ENCODE peak calls at places on chromosomes 1 and 21, in eight cellular contexts. C is heart left ventricle, I is suprapubic skin, O is HepG2, Z is A549, L is spleen, B is tibial nerve, A is ovary. W is an unnamed sample.

GRCh38 chr1:173429517-173430477 is 47.3 kb upstream of the PRDX6 start:
- DNase-seq in C (peak), I (peak), O (peak), Z (peak), L (peak), B (peak), A (peak), W (peak)

GRCh38 chr21:33977721-33978369 is 62.2 kb upstream of the ATP5PO start:
- DNase-seq in C (no peak), I (no peak), O (no peak), Z (no peak), L (no peak), B (no peak), A (no peak), W (no peak)

GRCh38 chr1:221611930-221612777 is 129.7 kb downstream of the DUSP10 start:
- DNase-seq in C (peak), I (peak), O (no peak), Z (peak), L (no peak), B (peak), A (peak), W (peak)

GRCh38 chr1:205920861-205921558 is 22.2 kb downstream of the SLC26A9 start:
- DNase-seq in C (no peak), I (peak), O (no peak), Z (no peak), L (peak), B (no peak), A (no peak), W (no peak)

GRCh38 chr1:185775505-185775904 is 41.3 kb downstream of the HMCN1 start:
- DNase-seq in C (no peak), I (no peak), O (no peak), Z (no peak), L (no peak), B (no peak), A (no peak), W (no peak)

GRCh38 chr1:95007687-95008086 is 65.1 kb downstream of the ALG14 start:
- DNase-seq in C (no peak), I (no peak), O (no peak), Z (no peak), L (no peak), B (no peak), A (no peak), W (no peak)

GRCh38 chr1:58898739-58899580 is 115.1 kb upstream of the JUN start:
- DNase-seq in C (peak), I (no peak), O (peak), Z (no peak), L (peak), B (no peak), A (peak), W (no peak)

GRCh38 chr1:41073971-41074370 is 52.4 kb upstream of the SLFNL1 start:
- DNase-seq in C (no peak), I (no peak), O (no peak), Z (no peak), L (no peak), B (no peak), A (no peak), W (no peak)

GRCh38 chr1:110765640-110766335 is 91.0 kb upstream of the KCNA3 start:
- DNase-seq in C (no peak), I (no peak), O (peak), Z (peak), L (no peak), B (peak), A (no peak), W (no peak)

GRCh38 chr1:183023146-183023600 is at the start of gene LAMC1:
- DNase-seq in C (peak), I (peak), O (peak), Z (peak), L (peak), B (peak), A (peak), W (peak)

GRCh38 chr1:198903203-198903602 is 264.4 kb downstream of the PTPRC start:
- DNase-seq in C (no peak), I (no peak), O (no peak), Z (no peak), L (no peak), B (no peak), A (no peak), W (no peak)

GRCh38 chr1:19239876-19240275 is 11.4 kb downstream of the EMC1 start:
- DNase-seq in C (no peak), I (no peak), O (no peak), Z (no peak), L (no peak), B (no peak), A (no peak), W (no peak)

GRCh38 chr1:39576016-39576657 is 453 bp downstream of the PABPC4 start:
- DNase-seq in C (peak), I (no peak), O (no peak), Z (no peak), L (peak), B (no peak), A (peak), W (no peak)

GRCh38 chr1:39573736-39574624 is 2.6 kb downstream of the PABPC4 start:
- DNase-seq in C (no peak), I (no peak), O (no peak), Z (no peak), L (no peak), B (no peak), A (no peak), W (no peak)

GRCh38 chr1:39574646-39575045 is 1.9 kb downstream of the PABPC4 start:
- DNase-seq in C (no peak), I (no peak), O (peak), Z (no peak), L (no peak), B (no peak), A (no peak), W (no peak)

GRCh38 chr1:39573097-39573465 is 3.5 kb downstream of the PABPC4 start:
- DNase-seq in C (no peak), I (no peak), O (no peak), Z (no peak), L (no peak), B (no peak), A (no peak), W (no peak)

GRCh38 chr1:39575191-39576015 is 1.2 kb downstream of the PABPC4 start:
- DNase-seq in C (peak), I (peak), O (peak), Z (no peak), L (peak), B (peak), A (peak), W (peak)
- TF ChIP-seq POLR2A in C (no peak), I (no peak), O (peak), Z (no peak), L (no peak), B (no peak), A (no peak), W (no peak)

GRCh38 chr1:67685558-67686271 is 714 bp downstream of the GADD45A start:
- DNase-seq in C (peak), I (peak), O (no peak), Z (no peak), L (peak), B (peak), A (peak), W (peak)

GRCh38 chr1:67684526-67685066 is 405 bp upstream of the GADD45A start:
- DNase-seq in C (no peak), I (no peak), O (no peak), Z (no peak), L (no peak), B (no peak), A (no peak), W (no peak)

GRCh38 chr1:67683736-67684525 is 1.1 kb upstream of the GADD45A start:
- DNase-seq in C (no peak), I (no peak), O (no peak), Z (no peak), L (no peak), B (no peak), A (peak), W (no peak)

GRCh38 chr1:67686272-67687197 is 1.5 kb downstream of the GADD45A start:
- DNase-seq in C (peak), I (peak), O (peak), Z (peak), L (peak), B (peak), A (peak), W (peak)

DNA sequence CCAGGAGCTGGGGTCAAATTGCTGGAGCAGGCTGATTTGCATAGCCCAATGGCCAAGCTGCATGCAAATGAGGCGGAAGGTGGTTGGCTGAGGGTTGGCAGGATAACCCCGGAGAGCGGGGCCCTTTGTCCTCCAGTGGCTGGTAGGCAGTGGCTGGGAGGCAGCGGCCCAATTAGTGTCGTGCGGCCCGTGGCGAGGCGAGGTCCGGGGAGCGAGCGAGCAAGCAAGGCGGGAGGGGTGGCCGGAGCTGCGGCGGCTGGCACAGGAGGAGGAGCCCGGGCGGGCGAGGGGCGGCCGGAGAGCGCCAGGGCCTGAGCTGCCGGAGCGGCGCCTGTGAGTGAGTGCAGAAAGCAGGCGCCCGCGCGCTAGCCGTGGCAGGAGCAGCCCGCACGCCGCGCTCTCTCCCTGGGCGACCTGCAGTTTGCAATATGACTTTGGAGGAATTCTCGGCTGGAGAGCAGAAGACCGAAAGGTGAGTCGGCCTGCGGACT is at the start of gene GADD45A:
- DNase-seq in C (peak), I (peak), O (peak), Z (peak), L (peak), B (peak), A (peak), W (peak)
- TF ChIP-seq POLR2A in C (peak), I (peak), O (peak), Z (peak), L (peak), B (peak), A (peak), W (peak)

DNA sequence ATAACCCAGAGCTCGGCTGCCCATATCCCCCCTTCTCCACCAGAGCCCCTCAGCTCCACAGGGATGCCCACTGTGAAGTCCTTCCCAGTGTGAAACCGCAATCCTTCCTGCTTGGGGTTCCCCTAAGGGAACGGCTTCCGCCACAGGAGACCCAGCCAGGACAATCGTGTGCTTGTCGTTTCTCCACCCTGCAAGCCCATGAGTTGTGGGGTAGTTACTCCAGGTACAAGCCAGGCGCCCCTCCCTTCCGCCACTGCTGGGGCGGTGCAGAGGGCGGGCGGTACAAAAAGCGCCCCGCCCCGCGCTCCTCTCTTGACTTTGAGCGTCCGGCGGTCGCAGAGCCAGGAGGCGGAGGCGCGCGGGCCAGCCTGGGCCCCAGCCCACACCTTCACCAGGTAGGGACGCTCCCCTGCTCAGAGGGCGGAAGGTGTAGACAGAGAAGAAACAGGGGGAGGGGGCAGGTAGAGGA is at the start of gene TINAGL1:
- DNase-seq in C (peak), I (no peak), O (peak), Z (no peak), L (no peak), B (no peak), A (no peak), W (peak)
- TF ChIP-seq POLR2A in C (peak), I (no peak), O (peak), Z (no peak), L (no peak), B (peak), A (peak), W (peak)

GRCh38 chr1:228514421-228514820 is 27.2 kb downstream of the RNF187 start:
- DNase-seq in C (no peak), I (no peak), O (no peak), Z (no peak), L (no peak), B (no peak), A (no peak), W (no peak)
- TF ChIP-seq POLR2A in C (no peak), I (no peak), O (no peak), Z (no peak), L (no peak), B (no peak), A (no peak), W (no peak)

GRCh38 chr1:46132529-46133180 is at the start of gene PIK3R3:
- DNase-seq in C (peak), I (peak), O (peak), Z (peak), L (peak), B (peak), A (peak), W (peak)
- TF ChIP-seq POLR2A in C (peak), I (peak), O (peak), Z (peak), L (peak), B (peak), A (peak), W (peak)

GRCh38 chr1:206982216-206982615 is 12.0 kb upstream of the FCAMR start:
- DNase-seq in C (no peak), I (no peak), O (peak), Z (peak), L (no peak), B (peak), A (no peak), W (no peak)
- TF ChIP-seq POLR2A in C (no peak), I (no peak), O (no peak), Z (no peak), L (no peak), B (no peak), A (no peak), W (no peak)

DNA sequence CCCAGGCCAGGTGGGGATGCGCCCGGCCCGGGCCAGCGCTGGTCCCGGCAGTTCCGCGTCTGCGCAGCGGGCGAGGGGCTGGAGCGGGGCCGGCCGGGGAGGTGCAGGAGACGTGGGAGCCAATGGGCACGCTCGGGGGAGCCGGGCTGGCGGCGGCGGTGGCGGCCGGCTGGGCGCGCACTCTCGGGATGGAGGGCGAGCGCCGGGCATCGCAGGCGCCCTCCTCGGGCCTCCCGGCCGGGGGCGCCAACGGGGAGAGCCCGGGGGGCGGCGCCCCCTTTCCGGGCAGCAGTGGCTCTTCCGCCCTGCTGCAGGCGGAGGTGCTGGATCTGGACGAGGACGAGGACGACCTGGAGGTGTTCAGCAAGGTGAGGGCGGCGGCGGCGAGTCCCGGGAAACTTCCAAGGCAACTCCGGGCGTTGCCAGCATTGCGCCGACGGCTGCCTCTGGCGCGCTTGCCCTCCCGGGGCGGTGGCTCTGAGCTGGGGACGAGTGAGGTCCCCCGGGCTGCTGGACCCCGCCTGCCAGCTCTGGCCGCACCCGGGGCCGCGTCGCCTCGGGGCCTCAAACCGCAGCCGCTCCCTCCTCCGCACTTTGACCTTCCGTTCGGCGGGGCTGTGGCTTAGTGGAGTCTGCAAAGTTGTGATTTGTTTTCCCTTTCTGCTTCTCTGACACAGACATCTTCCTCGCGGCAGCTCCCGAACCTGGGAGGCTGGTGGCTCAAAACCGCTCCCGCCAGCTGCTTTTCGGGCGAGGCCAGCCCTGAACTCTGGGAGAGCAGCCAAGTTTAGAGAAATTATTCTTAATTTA is at the start of gene SNX7:
- DNase-seq in C (peak), I (peak), O (peak), Z (peak), L (peak), B (peak), A (peak), W (peak)
- TF ChIP-seq POLR2A in C (no peak), I (no peak), O (peak), Z (no peak), L (no peak), B (peak), A (no peak), W (no peak)